ENCODE peak calls at places on chromosomes 4 and X, in four cellular contexts. V, D, C and B are unnamed samples.

GRCh38 chr4:66351761-66352160 is 681.5 kb upstream of the EPHA5 start:
- DNase-seq in V (no peak), C (no peak), D (no peak), B (no peak)

GRCh38 chrX:16445166-16445752 is 204.7 kb upstream of the S100G start:
- DNase-seq in V (no peak), C (peak), D (peak), B (no peak)

GRCh38 chr4:86630629-86631028 is 36.5 kb downstream of the PTPN13 start:
- DNase-seq in C (no peak), D (no peak), V (no peak), B (no peak)

GRCh38 chr4:37562592-37562991 is 123.6 kb downstream of the RELL1 start:
- DNase-seq in V (no peak), D (no peak), C (no peak), B (no peak)

GRCh38 chr4:14816592-14817273 is 185.5 kb upstream of the CPEB2 start:
- DNase-seq in C (no peak), D (no peak), V (no peak), B (no peak)

GRCh38 chrX:30533261-30533660 is 44.3 kb downstream of the TASL start:
- DNase-seq in C (peak), D (no peak), V (no peak), B (no peak)

GRCh38 chrX:97685753-97686152 is 802.0 kb downstream of the RPA4 start:
- DNase-seq in D (peak), C (peak), V (no peak), B (peak)

GRCh38 chrX:68429216-68429615 is 4.1 kb downstream of the OPHN1 start:
- DNase-seq in D (no peak), C (no peak), V (no peak), B (no peak)

GRCh38 chrX:36562986-36563385 is 445.2 kb upstream of the FAM47C start:
- DNase-seq in V (no peak), C (no peak), D (no peak), B (no peak)

DNA sequence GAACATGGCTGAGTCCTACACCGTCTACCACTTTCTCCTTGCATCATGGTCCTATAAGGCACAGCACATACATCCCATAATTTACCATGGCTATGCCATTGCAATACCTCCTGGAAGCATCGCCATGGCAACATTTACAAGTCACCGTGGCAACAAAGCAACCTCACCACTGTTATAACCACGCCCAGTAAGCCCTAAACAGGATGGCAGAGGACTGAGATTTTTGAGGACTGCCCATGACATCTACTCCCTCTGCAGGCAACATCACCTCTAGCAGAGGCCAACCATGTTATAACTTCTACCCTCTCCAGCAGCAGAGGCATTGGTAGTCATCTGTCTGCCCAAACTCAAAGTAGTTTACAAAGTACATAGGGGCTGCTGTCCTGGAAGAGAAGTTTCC is 29.7 kb downstream of the BCOR start:
- DNase-seq in D (no peak), C (peak), V (no peak), B (no peak)
- TF ChIP-seq CTCF in D (no peak), C (no peak), V (no peak), B (no peak)

DNA sequence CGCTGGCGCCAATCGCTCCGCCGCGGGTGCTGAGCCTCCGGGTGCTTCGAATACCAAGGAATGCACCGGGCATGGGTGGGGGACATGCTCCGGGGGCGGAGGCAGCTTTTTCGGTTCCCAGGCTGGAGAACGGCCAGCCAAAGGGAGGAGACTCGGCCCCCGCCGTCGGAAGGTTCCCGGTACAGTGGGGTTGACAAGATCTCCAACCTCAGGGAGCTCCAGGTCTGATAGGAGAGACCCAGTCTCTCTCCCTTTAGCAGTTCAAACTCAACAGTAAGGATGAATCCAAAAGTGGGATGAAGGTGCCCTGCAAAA is 29.1 kb upstream of the BCORL1 start:
- DNase-seq in D (no peak), C (no peak), V (no peak), B (no peak)
- H3K4me3 ChIP-seq in D (peak), C (no peak), V (no peak), B (no peak)

GRCh38 chrX:112218388-112218787 is 135.8 kb upstream of the TRPC5 start:
- DNase-seq in C (no peak), D (no peak), V (no peak), B (no peak)
- TF ChIP-seq CTCF in C (no peak), D (no peak), V (no peak), B (no peak)

GRCh38 chrX:52261125-52261462 is 76.4 kb downstream of the MAGED4 start:
- DNase-seq in V (no peak), D (no peak), C (no peak), B (no peak)
- H3K4me3 ChIP-seq in V (no peak), D (peak), C (no peak), B (peak)

GRCh38 chrX:18353931-18354368 is 538 bp downstream of the SCML2 start:
- DNase-seq in C (peak), D (peak), V (peak), B (no peak)
- TF ChIP-seq CTCF in C (no peak), D (no peak), V (no peak), B (peak)

DNA sequence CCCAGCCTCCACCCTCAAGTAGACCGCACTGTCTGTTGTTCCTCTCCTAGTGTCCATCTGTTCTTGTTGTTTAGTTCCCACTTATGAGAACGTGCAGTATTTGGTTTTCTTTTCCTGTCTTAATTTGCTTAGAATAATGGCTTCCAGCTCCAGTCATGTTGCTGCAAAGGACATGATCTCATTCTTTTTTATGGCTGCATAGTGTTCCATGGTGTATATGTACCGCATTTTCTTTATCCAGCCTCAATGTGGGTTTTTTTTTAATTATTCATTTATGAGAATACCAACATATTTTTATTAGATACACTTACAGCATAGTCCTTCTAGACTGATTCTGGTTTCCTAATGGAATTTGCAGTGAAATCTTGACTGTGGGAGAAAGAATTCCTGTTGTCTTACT is 1.3 kb downstream of the VMA21 start:
- DNase-seq in C (no peak), D (no peak), V (no peak), B (no peak)
- H3K4me3 ChIP-seq in C (peak), D (peak), V (no peak), B (no peak)

DNA sequence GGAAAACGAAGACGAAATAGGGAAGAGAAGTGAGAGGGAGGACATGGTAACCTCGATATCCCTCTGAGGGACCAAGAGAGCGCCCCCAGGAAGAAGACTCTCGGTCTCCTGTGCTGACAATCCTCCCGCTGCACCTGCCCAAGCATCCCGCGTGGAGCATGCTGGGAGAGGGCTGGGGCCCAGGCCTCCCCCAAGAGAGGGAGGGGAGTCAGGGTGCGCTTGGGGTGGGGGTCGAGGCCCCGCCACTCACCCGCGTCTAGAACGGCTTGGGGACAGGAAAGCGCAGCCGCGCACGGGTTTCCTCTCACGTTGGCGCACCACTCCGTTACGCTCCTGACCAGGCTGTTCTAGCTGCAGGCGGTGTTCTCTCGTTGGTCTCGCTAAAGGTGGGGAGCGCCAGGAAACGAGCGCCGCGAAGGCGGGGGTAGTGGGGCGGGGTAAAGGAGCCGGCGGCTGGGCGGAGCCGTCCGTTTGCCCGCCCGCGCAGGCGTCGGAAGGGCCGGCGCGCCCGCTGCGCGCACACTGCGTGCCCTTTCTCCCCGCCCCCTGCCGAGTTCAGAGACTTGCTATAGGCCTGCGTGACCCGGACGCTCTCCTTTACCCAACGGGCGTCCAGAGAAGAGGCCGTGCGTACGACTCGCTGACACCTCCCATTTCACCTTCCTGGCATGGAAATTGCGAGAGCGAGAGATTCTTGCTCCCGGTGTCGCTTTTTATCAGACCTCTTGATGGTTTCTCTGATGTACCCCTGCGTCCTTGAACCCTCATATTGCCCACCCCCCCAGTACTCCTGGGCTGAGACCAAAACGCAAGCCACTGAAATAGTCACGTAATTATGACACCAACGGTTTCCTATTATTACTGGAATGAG is at the start of gene C1GALT1C1:
- DNase-seq in D (peak), C (peak), V (peak), B (peak)
- TF ChIP-seq CTCF in D (no peak), C (no peak), V (no peak), B (no peak)

GRCh38 chr4:152380185-152380584 is 155.7 kb downstream of the FBXW7 start:
- DNase-seq in C (no peak), V (no peak), D (no peak), B (no peak)

GRCh38 chr4:152385551-152385950 is 150.3 kb downstream of the FBXW7 start:
- DNase-seq in V (no peak), C (no peak), D (no peak), B (no peak)

GRCh38 chr4:152380919-152381318 is 155.0 kb downstream of the FBXW7 start:
- DNase-seq in D (no peak), V (no peak), C (no peak), B (no peak)

DNA sequence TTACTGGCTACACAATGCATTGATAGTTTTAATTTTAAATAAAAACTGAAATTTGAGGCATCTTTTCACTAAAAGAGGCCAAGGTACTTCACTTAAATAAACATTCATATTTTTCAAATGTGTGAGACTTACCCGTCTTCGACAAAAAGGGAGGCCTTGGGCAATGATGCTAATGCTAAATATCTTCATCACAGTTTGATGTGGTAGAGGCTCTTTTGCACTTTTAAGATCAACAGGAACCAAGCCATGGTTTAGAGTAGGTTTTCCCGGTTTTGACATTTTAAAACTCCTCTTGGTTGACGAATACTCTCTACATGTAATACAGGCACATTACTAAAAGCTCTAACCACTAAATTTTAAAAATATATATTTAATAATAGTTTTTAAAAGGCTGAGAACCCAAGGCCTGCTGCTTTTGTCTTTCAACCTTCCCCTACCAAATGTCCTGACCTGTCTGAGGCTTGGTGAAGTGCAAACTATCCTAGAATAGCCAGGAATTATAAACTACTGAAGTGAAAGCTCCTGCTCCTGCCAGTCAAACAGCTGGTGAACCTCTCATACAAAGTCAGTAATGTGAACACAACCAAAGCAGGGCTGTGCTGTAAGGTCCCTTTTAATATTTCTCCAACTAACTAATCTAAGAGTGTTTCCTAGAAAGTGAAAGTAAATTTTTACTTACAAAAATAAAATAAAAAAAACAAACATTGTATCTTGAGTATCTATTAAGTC is 153.7 kb downstream of the FBXW7 start:
- DNase-seq in V (peak), D (no peak), C (no peak), B (no peak)
- H3K4me3 ChIP-seq in V (peak), D (no peak), C (no peak), B (no peak)

GRCh38 chr4:129994715-129995114 is 898.8 kb downstream of the C4orf33 start:
- DNase-seq in D (no peak), C (no peak), V (no peak), B (no peak)
- TF ChIP-seq CTCF in D (no peak), C (no peak), V (no peak), B (no peak)